ENCODE peak calls at places on chromosomes 16 and 17, in seven cellular contexts. F is IMR-90; S is heart right ventricle; B is tibial nerve; D is CD4-positive, CD25-positive, alpha-beta regulatory T cell; V is psoas muscle; N is OCI-LY7. J is an unnamed sample.

GRCh38 chr17:39402279-39402889 is 958 bp upstream of the FBXL20 start:
- DNase-seq in F (peak; percentile 94), V (peak; percentile 93), D (peak; percentile 81), S (peak; percentile 91), B (peak; percentile 84), N (peak; percentile 97), J (peak; percentile 95)

GRCh38 chr17:60468371-60468770 is 46.1 kb downstream of the CHCT1 start:
- DNase-seq in S (no peak), F (peak; percentile 43), B (no peak), N (no peak), V (no peak), D (no peak), J (no peak)

GRCh38 chr17:71959129-71959528 is 161.7 kb upstream of the SOX9 start:
- DNase-seq in B (no peak), F (peak; percentile 8), D (no peak), N (peak; percentile 25), S (no peak), V (no peak), J (no peak)

GRCh38 chr17:41540921-41541625 is 13.0 kb upstream of the KRT19 start:
- DNase-seq in V (no peak), D (no peak), S (no peak), N (no peak), B (no peak), F (peak; percentile 32), J (no peak)

GRCh38 chr17:16622540-16623277 is 30.9 kb downstream of the ZNF624 start:
- DNase-seq in D (no peak), N (no peak), S (no peak), B (no peak), F (no peak), V (no peak), J (no peak)

GRCh38 chr17:82152114-82152513 is 54.1 kb upstream of the FASN start:
- DNase-seq in D (no peak), N (no peak), S (no peak), B (no peak), F (no peak), V (no peak), J (no peak)

GRCh38 chr16:83552193-83552592 is 255.6 kb upstream of the HSBP1 start:
- DNase-seq in V (no peak), S (no peak), N (no peak), F (peak; percentile 77), D (no peak), B (no peak), J (no peak)

GRCh38 chr16:66335704-66336329 is 30.7 kb upstream of the CDH5 start:
- DNase-seq in D (no peak), F (peak; percentile 80), V (peak; percentile 37), S (peak; percentile 64), B (no peak), N (no peak), J (no peak)

GRCh38 chr17:77303620-77304019 is 162.9 kb downstream of the SEC14L1 start:
- DNase-seq in V (no peak), S (no peak), F (peak; percentile 49), B (no peak), D (no peak), N (no peak), J (no peak)

GRCh38 chr17:9676084-9676483 is 30.8 kb downstream of the USP43 start:
- DNase-seq in D (no peak), S (no peak), V (no peak), F (no peak), N (no peak), B (no peak), J (no peak)

GRCh38 chr17:62892069-62892675 is 73.9 kb upstream of the TANC2 start:
- DNase-seq in S (no peak), N (no peak), B (no peak), D (no peak), V (no peak), F (no peak), J (no peak)

GRCh38 chr16:75011634-75012307 is 12.9 kb downstream of the ZNRF1 start:
- DNase-seq in B (no peak), S (no peak), V (no peak), F (peak; percentile 92), D (peak; percentile 22), N (no peak), J (no peak)

GRCh38 chr17:50561796-50562195 is 1.3 kb downstream of the CACNA1G start:
- DNase-seq in V (no peak), N (no peak), D (no peak), S (no peak), B (no peak), F (no peak), J (no peak)
- H3K4me3 ChIP-seq in V (no peak overlapping the region), N (no peak overlapping the region), D (no peak overlapping the region), S (no peak overlapping the region), B (no peak overlapping the region), F (no peak overlapping the region), J (peak overlapping the region; percentile 55)

DNA sequence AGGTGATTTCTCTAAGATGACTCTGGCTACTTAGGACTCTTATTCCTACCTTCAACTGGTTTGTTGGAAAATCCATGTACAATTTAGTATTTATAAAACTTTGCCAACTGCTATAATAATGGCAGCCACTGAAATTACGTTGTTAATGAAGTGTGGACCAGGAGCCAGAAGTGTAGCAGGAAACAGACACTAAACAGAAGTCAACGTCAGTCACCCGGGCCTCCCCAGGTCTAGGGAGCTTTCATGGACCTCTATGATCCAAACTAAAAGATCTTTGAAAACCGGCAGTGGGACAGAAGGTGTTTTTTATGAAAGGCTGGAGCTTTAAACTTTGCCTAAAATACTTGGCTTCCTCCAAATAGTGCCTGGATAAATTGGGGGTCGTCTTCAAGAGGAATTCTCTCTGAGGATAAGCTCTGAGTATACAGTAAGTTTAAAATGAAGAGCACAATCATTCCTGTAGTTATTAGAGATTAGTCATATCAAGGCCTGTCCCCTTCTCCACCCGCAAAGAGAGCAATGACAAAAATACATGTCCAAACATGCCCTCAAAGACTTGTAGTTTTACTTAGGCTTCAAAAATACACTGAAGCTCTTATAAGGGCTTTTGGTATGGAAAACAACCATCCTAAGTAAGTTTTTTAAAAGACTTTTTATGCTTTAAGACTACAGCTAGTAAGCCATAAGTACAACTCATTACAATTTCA is 34.6 kb downstream of the DCUN1D3 start:
- DNase-seq in D (no peak), V (no peak), B (no peak), S (no peak), F (peak; percentile 64), N (no peak), J (no peak)
- H3K27ac ChIP-seq in D (no peak overlapping the region), V (peak overlapping the region; percentile 31), B (peak overlapping the region; percentile 77), S (peak overlapping the region; percentile 80), F (peak overlapping the region; percentile 99), N (no peak overlapping the region), J (peak overlapping the region; percentile 64)

GRCh38 chr17:79842136-79842655 is 3.0 kb upstream of the CBX4 start:
- DNase-seq in V (no peak), S (no peak), B (no peak), F (no peak), N (no peak), D (no peak), J (no peak)
- H3K4me1 ChIP-seq in V (peaks cover 41% of the 10 kb centered on the region), S (peaks cover 65% of the 10 kb centered on the region), B (no peaks in the 10 kb centered on the region), F (peaks cover 12% of the 10 kb centered on the region), N (peaks cover 4% of the 10 kb centered on the region), D (peaks cover 71% of the 10 kb centered on the region), J (peaks cover 70% of the 10 kb centered on the region)

GRCh38 chr16:57360321-57360935 is 1.8 kb downstream of the CCL22 start:
- DNase-seq in S (no peak), B (no peak), D (no peak), N (no peak), V (no peak), F (no peak), J (no peak)
- H3K4me3 ChIP-seq in S (no peak overlapping the region), B (no peak overlapping the region), D (no peak overlapping the region), N (no peak overlapping the region), V (no peak overlapping the region), F (no peak overlapping the region), J (no peak overlapping the region)

GRCh38 chr16:84728853-84729424 is 29.1 kb downstream of the USP10 start:
- DNase-seq in V (no peak), D (no peak), F (no peak), S (no peak), B (no peak), N (no peak), J (no peak)
- H3K27ac ChIP-seq in V (no peak overlapping the region), D (no peak overlapping the region), F (peak overlapping the region; percentile 83), S (no peak overlapping the region), B (no peak overlapping the region), N (no peak overlapping the region), J (no peak overlapping the region)

DNA sequence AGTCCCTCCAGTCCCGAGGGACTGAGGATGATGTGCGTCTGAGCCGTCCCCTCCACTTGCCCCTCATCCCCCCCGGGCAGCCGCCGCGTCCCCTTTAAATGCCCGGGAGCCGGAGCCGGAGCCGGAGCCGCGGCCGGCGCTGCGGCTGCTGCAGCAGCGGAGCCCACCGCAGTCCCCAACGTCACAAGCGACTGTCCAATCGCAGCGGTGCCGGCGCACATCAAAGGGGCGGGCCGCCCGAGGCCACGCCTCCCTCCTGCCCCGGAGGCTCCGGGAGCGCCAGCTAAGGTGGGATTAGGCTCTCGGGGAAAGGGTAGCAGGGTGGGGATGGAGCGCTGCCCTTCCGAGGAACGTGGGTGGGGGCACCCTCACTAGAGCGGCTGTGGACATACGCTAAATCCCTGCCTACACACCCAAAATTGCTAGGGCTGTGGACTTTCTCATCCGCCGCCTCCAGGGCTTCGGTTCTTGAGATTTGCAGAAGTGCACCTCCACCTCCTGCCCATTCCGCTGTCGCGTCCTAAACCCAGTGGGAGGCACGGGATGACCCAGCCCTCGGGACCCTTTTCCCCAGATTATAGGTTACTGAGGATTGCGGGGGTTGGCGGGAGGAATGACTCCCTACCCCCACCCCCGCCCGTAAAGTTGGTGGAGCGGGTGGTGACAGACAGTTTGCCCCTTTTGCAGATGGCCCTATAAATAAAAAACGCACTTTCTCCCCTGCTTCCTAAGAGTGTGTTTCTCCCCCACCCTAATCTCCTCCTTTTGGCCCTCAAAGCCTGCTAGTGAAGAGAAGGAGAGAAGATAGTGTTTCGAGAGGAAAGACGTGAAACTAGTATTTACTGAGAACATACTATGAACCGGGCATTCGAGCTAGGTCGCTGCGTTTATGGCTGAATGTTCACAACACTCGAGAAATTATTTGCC is at the start of gene PHOSPHO1:
- DNase-seq in S (peak; percentile 90), F (peak; percentile 76), N (peak; percentile 90), B (peak; percentile 53), D (peak; percentile 80), V (peak; percentile 82), J (peak; percentile 91)
- H3K4me1 ChIP-seq in S (peaks cover 11% of the 10 kb centered on the region), F (no peaks in the 10 kb centered on the region), N (peaks cover 9% of the 10 kb centered on the region), B (no peaks in the 10 kb centered on the region), D (peaks cover 22% of the 10 kb centered on the region), V (peaks cover 3% of the 10 kb centered on the region), J (peaks cover 20% of the 10 kb centered on the region)

GRCh38 chr17:64385187-64386083 is 5.2 kb downstream of the PECAM1 start:
- DNase-seq in N (no peak), V (peak; percentile 67), D (no peak), S (peak; percentile 31), F (peak; percentile 88), B (peak; percentile 43), J (no peak)
- H3K4me3 ChIP-seq in N (no peak overlapping the region), V (peak overlapping the region; percentile 59), D (no peak overlapping the region), S (peak overlapping the region; percentile 52), F (no peak overlapping the region), B (no peak overlapping the region), J (peak overlapping the region; percentile 57)

J was measured in lower lobe of right lung.